ENCODE peak calls at places on chromosome 6, in six cellular contexts. A, N, V, O, K and Z are unnamed samples.

GRCh38 chr6:90351696-90352095 is 55.1 kb upstream of the BACH2 start:
- DNase-seq in V (no peak), N (no peak), K (no peak), A (peak; percentile 61), O (no peak), Z (no peak)

GRCh38 chr6:37525460-37526357 is 26.0 kb upstream of the CCDC167 start:
- DNase-seq in A (peak; percentile 44), K (peak; percentile 44), N (peak; percentile 60), V (peak; percentile 81), O (no peak), Z (peak; percentile 27)

GRCh38 chr6:157272866-157273755 is 50.2 kb downstream of the TMEM242 start:
- DNase-seq in A (peak; percentile 43), N (no peak), O (peak; percentile 81), V (peak; percentile 37), K (no peak), Z (no peak)

GRCh38 chr6:47789553-47789952 is 7.7 kb downstream of the OPN5 start:
- DNase-seq in A (no peak), K (no peak), V (no peak), O (no peak), N (no peak), Z (peak; percentile 38)

GRCh38 chr6:7073082-7073783 is 34.5 kb upstream of the RREB1 start:
- DNase-seq in A (no peak), K (no peak), N (no peak), O (no peak), V (no peak), Z (no peak)

GRCh38 chr6:118542184-118542952 is 5.7 kb upstream of the PLN start:
- DNase-seq in V (no peak), N (no peak), K (no peak), A (peak; percentile 95), O (no peak), Z (peak; percentile 29)

GRCh38 chr6:17986656-17987575 is 519 bp downstream of the KIF13A start:
- DNase-seq in O (peak; percentile 34), A (peak; percentile 76), N (peak; percentile 83), K (peak; percentile 77), V (peak; percentile 42), Z (peak; percentile 58)

GRCh38 chr6:161393839-161394364 is 120.0 kb upstream of the AGPAT4 start:
- DNase-seq in O (peak; percentile 65), N (peak; percentile 66), V (peak; percentile 76), K (peak; percentile 88), A (peak; percentile 97), Z (peak; percentile 82)

GRCh38 chr6:157822221-157823000 is 635 bp upstream of the SNX9 start:
- DNase-seq in N (no peak), K (no peak), V (peak; percentile 52), A (peak; percentile 31), O (no peak), Z (no peak)

GRCh38 chr6:101605874-101606273 is 212.4 kb downstream of the GRIK2 start:
- DNase-seq in K (no peak), O (no peak), N (no peak), V (no peak), A (no peak), Z (peak; percentile 62)

GRCh38 chr6:144582939-144583613 is 297.9 kb downstream of the UTRN start:
- DNase-seq in N (peak; percentile 32), K (peak; percentile 17), A (peak; percentile 59), V (peak; percentile 27), O (peak; percentile 63), Z (no peak)

GRCh38 chr6:23174781-23175361 is 605.5 kb downstream of the HDGFL1 start:
- DNase-seq in O (no peak), V (no peak), A (peak; percentile 92), K (no peak), N (no peak), Z (peak; percentile 95)

GRCh38 chr6:106939848-106940247 is 34.7 kb downstream of the CD24 start:
- DNase-seq in N (no peak), O (peak; percentile 9), K (no peak), A (no peak), V (no peak), Z (no peak)

GRCh38 chr6:141335889-141336288 is 796.8 kb upstream of the GJE1 start:
- DNase-seq in O (no peak), A (no peak), K (no peak), N (no peak), V (no peak), Z (peak; percentile 12)

GRCh38 chr6:24270011-24270410 is 87.8 kb downstream of the DCDC2 start:
- DNase-seq in K (no peak), O (no peak), N (no peak), V (no peak), A (no peak), Z (no peak)

GRCh38 chr6:106293113-106293512 is 32.4 kb downstream of the ATG5 start:
- DNase-seq in O (no peak), A (no peak), V (no peak), N (no peak), K (no peak), Z (no peak)

GRCh38 chr6:88031550-88031949 is 16.1 kb upstream of the SPACA1 start:
- DNase-seq in N (no peak), K (no peak), A (no peak), O (peak; percentile 44), V (no peak), Z (no peak)

GRCh38 chr6:1917628-1918371 is 308.1 kb downstream of the FOXC1 start:
- DNase-seq in O (no peak), K (peak; percentile 24), A (peak; percentile 90), N (no peak), V (no peak), Z (peak; percentile 97)

GRCh38 chr6:9801255-9801757 is 613.6 kb downstream of the TFAP2A start:
- DNase-seq in N (no peak), K (no peak), V (no peak), A (peak; percentile 50), O (no peak), Z (no peak)

GRCh38 chr6:129955584-129955983 is 62.8 kb upstream of the L3MBTL3 start:
- DNase-seq in A (no peak), V (no peak), N (no peak), K (no peak), O (no peak), Z (no peak)

GRCh38 chr6:32060966-32061655 is 22.9 kb downstream of the CYP21A2 start:
- DNase-seq in N (no peak), V (no peak), K (no peak), A (no peak), O (no peak), Z (no peak)

GRCh38 chr6:68533339-68533795 is 101.7 kb upstream of the ADGRB3 start:
- DNase-seq in A (no peak), V (no peak), N (no peak), O (no peak), K (no peak), Z (no peak)

GRCh38 chr6:842141-842540 is 149.2 kb upstream of the EXOC2 start:
- DNase-seq in A (no peak), K (no peak), O (no peak), V (no peak), N (no peak), Z (no peak)

GRCh38 chr6:143952386-143952785 is 55.7 kb downstream of the PLAGL1 start:
- DNase-seq in A (no peak), V (no peak), K (no peak), N (no peak), O (no peak), Z (no peak)

GRCh38 chr6:39208233-39208720 is 21.0 kb downstream of the KCNK5 start:
- DNase-seq in N (no peak), K (no peak), O (no peak), V (no peak), A (no peak), Z (no peak)

GRCh38 chr6:39218868-39219567 is 10.3 kb downstream of the KCNK5 start:
- DNase-seq in O (peak; percentile 24), K (no peak), N (no peak), A (peak; percentile 21), V (no peak), Z (no peak)

GRCh38 chr6:13733178-13733851 is 21.7 kb upstream of the RANBP9 start:
- DNase-seq in V (no peak), O (no peak), A (peak; percentile 92), N (no peak), K (peak; percentile 64), Z (peak; percentile 76)

GRCh38 chr6:134253681-134254080 is 64.2 kb downstream of the SGK1 start:
- DNase-seq in O (no peak), K (peak; percentile 37), V (peak; percentile 77), N (peak; percentile 12), A (peak; percentile 83), Z (no peak)

DNA sequence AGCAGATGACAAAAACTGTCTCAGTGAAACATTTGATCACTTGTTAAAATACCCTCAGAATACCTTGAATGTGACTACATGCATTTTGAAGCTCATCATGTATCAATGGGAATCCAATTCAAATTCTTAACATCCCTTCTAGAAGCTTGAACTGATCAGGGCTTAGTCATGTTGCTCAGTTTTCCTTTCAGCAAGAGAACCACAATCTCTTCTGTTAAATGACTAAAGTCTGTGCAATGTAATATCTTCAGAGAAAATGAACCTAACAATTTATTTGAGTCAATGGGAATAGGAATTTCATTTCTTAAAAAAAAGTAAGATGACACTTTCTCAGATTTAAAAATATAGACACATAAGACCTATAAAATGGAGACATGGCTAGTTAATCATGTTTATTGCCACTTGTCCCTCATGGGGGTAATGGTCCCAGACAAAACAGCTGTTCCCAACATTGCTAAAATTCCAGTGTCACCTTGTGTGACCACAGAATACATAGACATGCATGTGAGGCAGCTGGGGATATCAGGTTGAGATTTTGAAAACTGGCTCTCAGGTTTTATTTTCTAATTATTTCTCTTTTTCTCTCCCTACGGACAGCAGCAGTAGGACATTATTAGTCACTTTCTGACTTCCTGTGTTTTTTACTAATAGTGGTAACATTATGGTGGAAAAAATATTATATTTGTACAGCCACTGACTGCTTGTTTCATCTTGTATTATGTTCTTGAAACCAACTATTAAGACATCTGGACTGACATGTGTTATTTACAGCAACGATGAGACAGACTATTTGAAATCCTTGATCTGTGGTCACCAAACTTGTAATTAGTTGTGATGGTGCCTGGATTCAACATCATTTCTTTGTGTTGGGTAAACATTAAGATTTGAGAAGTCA is 192.5 kb downstream of the COL9A1 start:
- DNase-seq in K (no peak), V (no peak), O (no peak), N (no peak), A (peak; percentile 64), Z (no peak)
- H3K4me2 ChIP-seq in K (no peak overlapping the region), V (no peak overlapping the region), O (no peak overlapping the region), N (peak overlapping the region; percentile 43), A (peak overlapping the region; percentile 35), Z (no peak overlapping the region)

GRCh38 chr6:12119085-12119588 is 107.0 kb downstream of the HIVEP1 start:
- DNase-seq in K (peak; percentile 4), V (no peak), A (no peak), N (no peak), O (no peak), Z (no peak)
- TF ChIP-seq EZH2phosphoT487 in K (no peak), V (no peak), A (no peak), N (no peak), O (no peak), Z (no peak)

GRCh38 chr6:84033523-84034451 is at the start of gene MRAP2:
- DNase-seq in A (peak; percentile 61), O (no peak), N (peak; percentile 84), V (peak; percentile 78), K (peak; percentile 68), Z (no peak)
- H3K4me2 ChIP-seq in A (peak within 1 kb of the TSS; percentile 80), O (no peak within 1 kb of the TSS), N (peak within 1 kb of the TSS; percentile 84), V (peak within 1 kb of the TSS; percentile 94), K (peak within 1 kb of the TSS; percentile 99), Z (peak within 1 kb of the TSS; percentile 83)

DNA sequence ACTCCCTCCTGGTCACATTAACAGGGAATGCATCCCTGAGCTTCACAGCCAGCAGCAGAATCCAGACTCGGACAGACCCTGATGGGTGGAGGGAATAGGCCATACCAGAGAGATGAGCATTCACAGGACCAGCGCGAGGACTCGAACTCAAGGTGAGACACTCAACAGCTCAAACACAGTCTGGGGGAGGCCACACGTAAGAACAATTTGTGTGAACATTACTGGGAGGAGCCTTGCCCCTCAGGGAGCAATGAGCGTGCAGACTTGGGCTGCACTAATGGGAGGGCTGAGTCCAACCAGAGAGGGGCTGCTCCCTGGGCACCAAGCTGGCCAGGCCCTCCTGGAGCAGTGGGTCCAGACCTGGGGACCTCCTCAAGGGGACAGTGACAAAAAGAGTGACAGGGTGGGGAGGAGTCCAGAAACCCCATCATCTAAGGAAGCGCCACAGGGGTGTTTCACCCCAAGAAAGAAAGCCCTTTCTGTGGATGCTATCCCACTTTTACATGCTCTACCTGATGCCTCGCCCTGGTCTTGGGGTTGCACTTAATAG is 118.4 kb downstream of the MRPL14 start:
- DNase-seq in A (no peak), O (no peak), N (no peak), K (no peak), V (no peak), Z (no peak)
- TF ChIP-seq EZH2phosphoT487 in A (no peak), O (no peak), N (no peak), K (no peak), V (no peak), Z (no peak)